ENCODE peak calls at places on chromosomes 6 and 20, in nine cellular contexts. V is activated T-cell treated with anti-CD3 and anti-CD28 coated beads for 1 hour, I is EH, B is activated gamma-delta T cell treated with Interleukin-2 at 50 U/mL for 16 hours, K is LHCN-M2, R is uterus, Z is fibroblast of mammary gland, C is progenitor cell of endocrine pancreas, H is nephron progenitor cell. E is an unnamed sample.

GRCh38 chr20:2804921-2805681 is 4.7 kb upstream of the CPXM1 start:
- DNase-seq in Z (peak; percentile 9), H (peak; percentile 53), B (no peak), K (no peak), V (no peak), C (no peak), I (peak; percentile 29), R (no peak), E (peak; percentile 15)

GRCh38 chr6:3665608-3666007 is 85.9 kb downstream of the PXDC1 start:
- DNase-seq in I (no peak), C (no peak), H (no peak), V (no peak), Z (no peak), K (no peak), B (no peak), R (no peak), E (no peak)

GRCh38 chr6:12009180-12009748 is 2.8 kb upstream of the HIVEP1 start:
- DNase-seq in I (no peak), Z (peak; percentile 37), K (no peak), H (no peak), B (no peak), R (no peak), V (no peak), C (no peak), E (no peak)

GRCh38 chr6:144286503-144287393 is 1.6 kb downstream of the UTRN start:
- DNase-seq in H (peak; percentile 84), Z (peak; percentile 93), C (peak; percentile 65), I (peak; percentile 95), R (peak; percentile 64), B (peak; percentile 11), V (no peak), K (peak; percentile 76), E (peak; percentile 92)

GRCh38 chr6:42045538-42046460 is 4.5 kb upstream of the TAF8 start:
- DNase-seq in B (peak; percentile 62), Z (peak; percentile 91), C (no peak), I (peak; percentile 79), K (peak; percentile 95), H (no peak), V (peak; percentile 64), R (peak; percentile 94), E (peak; percentile 94)

GRCh38 chr20:60845146-60845545 is 406.9 kb upstream of the CDH4 start:
- DNase-seq in K (no peak), Z (peak; percentile 21), I (no peak), C (no peak), H (no peak), B (no peak), V (no peak), R (no peak), E (no peak)

GRCh38 chr6:7042056-7042653 is 65.6 kb upstream of the RREB1 start:
- DNase-seq in R (no peak), V (no peak), C (no peak), K (no peak), I (peak; percentile 49), B (no peak), H (no peak), Z (no peak), E (peak; percentile 41)

GRCh38 chr6:36127462-36128016 is 2.8 kb upstream of the MAPK13 start:
- DNase-seq in Z (peak; percentile 94), V (no peak), I (peak; percentile 92), R (no peak), B (no peak), H (no peak), K (peak; percentile 90), C (no peak), E (peak; percentile 89)